ENCODE peak calls at places on chromosomes 12 and 14, in six cellular contexts. One of them, this sample, is unnamed.

GRCh38 chr14:100677925-100678765 is 48.5 kb upstream of the DLK1 start:
- DNase-seq in T-helper 9 cell: no peak
- DNase-seq in stimulated activated CD8-positive, alpha-beta memory T cell treated with anti-CD3 and anti-CD28 coated beads, Interleukin-15, amount 100 ng/mL, for 24 hours: no peak
- DNase-seq in cardiac fibroblast: no peak
- DNase-seq in DMS79: peak
- DNase-seq in mesothelial cell of epicardium: peak
- DNase-seq in this sample: peak

GRCh38 chr12:29863665-29864064 is 79.9 kb upstream of the TMTC1 start:
- DNase-seq in T-helper 9 cell: no peak
- DNase-seq in stimulated activated CD8-positive, alpha-beta memory T cell treated with anti-CD3 and anti-CD28 coated beads, Interleukin-15, amount 100 ng/mL, for 24 hours: no peak
- DNase-seq in cardiac fibroblast: no peak
- DNase-seq in DMS79: no peak
- DNase-seq in mesothelial cell of epicardium: no peak
- DNase-seq in this sample: no peak

GRCh38 chr12:7093486-7093885 is 1.2 kb upstream of the C1R start:
- DNase-seq in T-helper 9 cell: no peak
- DNase-seq in stimulated activated CD8-positive, alpha-beta memory T cell treated with anti-CD3 and anti-CD28 coated beads, Interleukin-15, amount 100 ng/mL, for 24 hours: no peak
- DNase-seq in cardiac fibroblast: no peak
- DNase-seq in DMS79: no peak
- DNase-seq in mesothelial cell of epicardium: no peak
- DNase-seq in this sample: peak

GRCh38 chr14:101372894-101373640 is 188.2 kb upstream of the DIO3 start:
- DNase-seq in T-helper 9 cell: no peak
- DNase-seq in stimulated activated CD8-positive, alpha-beta memory T cell treated with anti-CD3 and anti-CD28 coated beads, Interleukin-15, amount 100 ng/mL, for 24 hours: no peak
- DNase-seq in cardiac fibroblast: no peak
- DNase-seq in DMS79: no peak
- DNase-seq in mesothelial cell of epicardium: no peak
- DNase-seq in this sample: no peak

GRCh38 chr12:52313461-52313860 is 7.7 kb downstream of the KRT83 start:
- DNase-seq in T-helper 9 cell: no peak
- DNase-seq in stimulated activated CD8-positive, alpha-beta memory T cell treated with anti-CD3 and anti-CD28 coated beads, Interleukin-15, amount 100 ng/mL, for 24 hours: no peak
- DNase-seq in cardiac fibroblast: no peak
- DNase-seq in DMS79: no peak
- DNase-seq in mesothelial cell of epicardium: no peak
- DNase-seq in this sample: no peak

GRCh38 chr12:94261119-94261518 is 112.7 kb downstream of the PLXNC1 start:
- DNase-seq in T-helper 9 cell: no peak
- DNase-seq in stimulated activated CD8-positive, alpha-beta memory T cell treated with anti-CD3 and anti-CD28 coated beads, Interleukin-15, amount 100 ng/mL, for 24 hours: no peak
- DNase-seq in cardiac fibroblast: no peak
- DNase-seq in DMS79: no peak
- DNase-seq in mesothelial cell of epicardium: no peak
- DNase-seq in this sample: no peak

GRCh38 chr12:120978296-120979219 is at the start of gene HNF1A:
- DNase-seq in T-helper 9 cell: no peak
- DNase-seq in stimulated activated CD8-positive, alpha-beta memory T cell treated with anti-CD3 and anti-CD28 coated beads, Interleukin-15, amount 100 ng/mL, for 24 hours: no peak
- DNase-seq in cardiac fibroblast: no peak
- DNase-seq in DMS79: no peak
- DNase-seq in mesothelial cell of epicardium: no peak
- DNase-seq in this sample: no peak

GRCh38 chr12:120119395-120119973 is 2.9 kb upstream of the RAB35 start:
- DNase-seq in T-helper 9 cell: no peak
- DNase-seq in stimulated activated CD8-positive, alpha-beta memory T cell treated with anti-CD3 and anti-CD28 coated beads, Interleukin-15, amount 100 ng/mL, for 24 hours: no peak
- DNase-seq in cardiac fibroblast: peak
- DNase-seq in DMS79: no peak
- DNase-seq in mesothelial cell of epicardium: no peak
- DNase-seq in this sample: peak

GRCh38 chr12:29158364-29158763 is 9.3 kb downstream of the FAR2 start:
- DNase-seq in T-helper 9 cell: no peak
- DNase-seq in stimulated activated CD8-positive, alpha-beta memory T cell treated with anti-CD3 and anti-CD28 coated beads, Interleukin-15, amount 100 ng/mL, for 24 hours: no peak
- DNase-seq in cardiac fibroblast: no peak
- DNase-seq in DMS79: no peak
- DNase-seq in mesothelial cell of epicardium: no peak
- DNase-seq in this sample: no peak

GRCh38 chr12:132205271-132206092 is 61.2 kb downstream of the NOC4L start:
- DNase-seq in T-helper 9 cell: no peak
- DNase-seq in stimulated activated CD8-positive, alpha-beta memory T cell treated with anti-CD3 and anti-CD28 coated beads, Interleukin-15, amount 100 ng/mL, for 24 hours: no peak
- DNase-seq in cardiac fibroblast: no peak
- DNase-seq in DMS79: no peak
- DNase-seq in mesothelial cell of epicardium: no peak
- DNase-seq in this sample: no peak

GRCh38 chr14:82075566-82075965 is 541.9 kb upstream of the SEL1L start:
- DNase-seq in T-helper 9 cell: no peak
- DNase-seq in stimulated activated CD8-positive, alpha-beta memory T cell treated with anti-CD3 and anti-CD28 coated beads, Interleukin-15, amount 100 ng/mL, for 24 hours: no peak
- DNase-seq in cardiac fibroblast: peak
- DNase-seq in DMS79: no peak
- DNase-seq in mesothelial cell of epicardium: peak
- DNase-seq in this sample: no peak

GRCh38 chr14:104349950-104350349 is 211.6 kb downstream of the KIF26A start:
- DNase-seq in T-helper 9 cell: no peak
- DNase-seq in stimulated activated CD8-positive, alpha-beta memory T cell treated with anti-CD3 and anti-CD28 coated beads, Interleukin-15, amount 100 ng/mL, for 24 hours: no peak
- DNase-seq in cardiac fibroblast: no peak
- DNase-seq in DMS79: no peak
- DNase-seq in mesothelial cell of epicardium: no peak
- DNase-seq in this sample: no peak

GRCh38 chr12:48567731-48568130 is 2.1 kb downstream of the LALBA start:
- DNase-seq in T-helper 9 cell: no peak
- DNase-seq in stimulated activated CD8-positive, alpha-beta memory T cell treated with anti-CD3 and anti-CD28 coated beads, Interleukin-15, amount 100 ng/mL, for 24 hours: no peak
- DNase-seq in cardiac fibroblast: no peak
- DNase-seq in DMS79: no peak
- DNase-seq in mesothelial cell of epicardium: no peak
- DNase-seq in this sample: no peak

GRCh38 chr14:69259531-69260245 is at the start of gene GALNT16:
- DNase-seq in T-helper 9 cell: no peak
- DNase-seq in stimulated activated CD8-positive, alpha-beta memory T cell treated with anti-CD3 and anti-CD28 coated beads, Interleukin-15, amount 100 ng/mL, for 24 hours: no peak
- DNase-seq in cardiac fibroblast: peak
- DNase-seq in DMS79: peak
- DNase-seq in mesothelial cell of epicardium: peak
- DNase-seq in this sample: no peak

GRCh38 chr12:49198431-49199155 is 9.7 kb upstream of the TUBA1A start:
- DNase-seq in T-helper 9 cell: no peak
- DNase-seq in stimulated activated CD8-positive, alpha-beta memory T cell treated with anti-CD3 and anti-CD28 coated beads, Interleukin-15, amount 100 ng/mL, for 24 hours: no peak
- DNase-seq in cardiac fibroblast: peak
- DNase-seq in DMS79: no peak
- DNase-seq in mesothelial cell of epicardium: no peak
- DNase-seq in this sample: peak

GRCh38 chr12:6869049-6870021 is 2.0 kb downstream of the TPI1 start:
- DNase-seq in T-helper 9 cell: peak
- DNase-seq in stimulated activated CD8-positive, alpha-beta memory T cell treated with anti-CD3 and anti-CD28 coated beads, Interleukin-15, amount 100 ng/mL, for 24 hours: peak
- DNase-seq in cardiac fibroblast: peak
- DNase-seq in DMS79: peak
- DNase-seq in mesothelial cell of epicardium: peak
- DNase-seq in this sample: peak

GRCh38 chr12:117447665-117448366 is 86.4 kb upstream of the NOS1 start:
- DNase-seq in T-helper 9 cell: no peak
- DNase-seq in stimulated activated CD8-positive, alpha-beta memory T cell treated with anti-CD3 and anti-CD28 coated beads, Interleukin-15, amount 100 ng/mL, for 24 hours: no peak
- DNase-seq in cardiac fibroblast: no peak
- DNase-seq in DMS79: no peak
- DNase-seq in mesothelial cell of epicardium: no peak
- DNase-seq in this sample: no peak

GRCh38 chr12:20415013-20415412 is 46.7 kb downstream of the PDE3A start:
- DNase-seq in T-helper 9 cell: no peak
- DNase-seq in stimulated activated CD8-positive, alpha-beta memory T cell treated with anti-CD3 and anti-CD28 coated beads, Interleukin-15, amount 100 ng/mL, for 24 hours: no peak
- DNase-seq in cardiac fibroblast: peak
- DNase-seq in DMS79: no peak
- DNase-seq in mesothelial cell of epicardium: no peak
- DNase-seq in this sample: peak

GRCh38 chr14:104677506-104678332 is 11.7 kb upstream of the INF2 start:
- DNase-seq in T-helper 9 cell: peak
- DNase-seq in stimulated activated CD8-positive, alpha-beta memory T cell treated with anti-CD3 and anti-CD28 coated beads, Interleukin-15, amount 100 ng/mL, for 24 hours: peak
- DNase-seq in cardiac fibroblast: peak
- DNase-seq in DMS79: peak
- DNase-seq in mesothelial cell of epicardium: no peak
- DNase-seq in this sample: peak

GRCh38 chr12:6745751-6746525 is 7.0 kb downstream of the MLF2 start:
- DNase-seq in T-helper 9 cell: no peak
- DNase-seq in stimulated activated CD8-positive, alpha-beta memory T cell treated with anti-CD3 and anti-CD28 coated beads, Interleukin-15, amount 100 ng/mL, for 24 hours: no peak
- DNase-seq in cardiac fibroblast: peak
- DNase-seq in DMS79: no peak
- DNase-seq in mesothelial cell of epicardium: no peak
- DNase-seq in this sample: peak

GRCh38 chr14:69328765-69329164 is 68.8 kb downstream of the GALNT16 start:
- DNase-seq in T-helper 9 cell: no peak
- DNase-seq in stimulated activated CD8-positive, alpha-beta memory T cell treated with anti-CD3 and anti-CD28 coated beads, Interleukin-15, amount 100 ng/mL, for 24 hours: no peak
- DNase-seq in cardiac fibroblast: no peak
- DNase-seq in DMS79: no peak
- DNase-seq in mesothelial cell of epicardium: no peak
- DNase-seq in this sample: no peak

GRCh38 chr12:49730568-49731101 is 10.7 kb upstream of the TMBIM6 start:
- DNase-seq in T-helper 9 cell: no peak
- DNase-seq in stimulated activated CD8-positive, alpha-beta memory T cell treated with anti-CD3 and anti-CD28 coated beads, Interleukin-15, amount 100 ng/mL, for 24 hours: no peak
- DNase-seq in cardiac fibroblast: peak
- DNase-seq in DMS79: no peak
- DNase-seq in mesothelial cell of epicardium: no peak
- DNase-seq in this sample: peak

GRCh38 chr14:72892103-72892878 is 1.6 kb downstream of the DPF3 start:
- DNase-seq in T-helper 9 cell: no peak
- DNase-seq in stimulated activated CD8-positive, alpha-beta memory T cell treated with anti-CD3 and anti-CD28 coated beads, Interleukin-15, amount 100 ng/mL, for 24 hours: no peak
- DNase-seq in cardiac fibroblast: peak
- DNase-seq in DMS79: peak
- DNase-seq in mesothelial cell of epicardium: no peak
- DNase-seq in this sample: peak

GRCh38 chr14:75422169-75422568 is 5.7 kb upstream of the JDP2 start:
- DNase-seq in T-helper 9 cell: no peak
- DNase-seq in stimulated activated CD8-positive, alpha-beta memory T cell treated with anti-CD3 and anti-CD28 coated beads, Interleukin-15, amount 100 ng/mL, for 24 hours: no peak
- DNase-seq in cardiac fibroblast: peak
- DNase-seq in DMS79: no peak
- DNase-seq in mesothelial cell of epicardium: no peak
- DNase-seq in this sample: peak

GRCh38 chr12:105935981-105936380 is 202.8 kb downstream of the NUAK1 start:
- DNase-seq in T-helper 9 cell: no peak
- DNase-seq in stimulated activated CD8-positive, alpha-beta memory T cell treated with anti-CD3 and anti-CD28 coated beads, Interleukin-15, amount 100 ng/mL, for 24 hours: no peak
- DNase-seq in cardiac fibroblast: peak
- DNase-seq in DMS79: no peak
- DNase-seq in mesothelial cell of epicardium: no peak
- DNase-seq in this sample: no peak

GRCh38 chr12:51449569-51450246 is 25.1 kb downstream of the SLC4A8 start:
- DNase-seq in T-helper 9 cell: no peak
- DNase-seq in stimulated activated CD8-positive, alpha-beta memory T cell treated with anti-CD3 and anti-CD28 coated beads, Interleukin-15, amount 100 ng/mL, for 24 hours: no peak
- DNase-seq in cardiac fibroblast: no peak
- DNase-seq in DMS79: no peak
- DNase-seq in mesothelial cell of epicardium: no peak
- DNase-seq in this sample: peak

GRCh38 chr12:24728366-24728765 is 220.5 kb downstream of the BCAT1 start:
- DNase-seq in T-helper 9 cell: no peak
- DNase-seq in stimulated activated CD8-positive, alpha-beta memory T cell treated with anti-CD3 and anti-CD28 coated beads, Interleukin-15, amount 100 ng/mL, for 24 hours: no peak
- DNase-seq in cardiac fibroblast: peak
- DNase-seq in DMS79: no peak
- DNase-seq in mesothelial cell of epicardium: no peak
- DNase-seq in this sample: peak

GRCh38 chr12:104596128-104596799 is 139.5 kb downstream of the CHST11 start:
- DNase-seq in T-helper 9 cell: no peak
- DNase-seq in stimulated activated CD8-positive, alpha-beta memory T cell treated with anti-CD3 and anti-CD28 coated beads, Interleukin-15, amount 100 ng/mL, for 24 hours: no peak
- DNase-seq in cardiac fibroblast: peak
- DNase-seq in DMS79: no peak
- DNase-seq in mesothelial cell of epicardium: no peak
- DNase-seq in this sample: peak

GRCh38 chr14:22849212-22849819 is 12.9 kb downstream of the MMP14 start:
- DNase-seq in T-helper 9 cell: no peak
- DNase-seq in stimulated activated CD8-positive, alpha-beta memory T cell treated with anti-CD3 and anti-CD28 coated beads, Interleukin-15, amount 100 ng/mL, for 24 hours: no peak
- DNase-seq in cardiac fibroblast: peak
- DNase-seq in DMS79: no peak
- DNase-seq in mesothelial cell of epicardium: no peak
- DNase-seq in this sample: peak

GRCh38 chr14:37403656-37404055 is 191.4 kb downstream of the FOXA1 start:
- DNase-seq in T-helper 9 cell: no peak
- DNase-seq in stimulated activated CD8-positive, alpha-beta memory T cell treated with anti-CD3 and anti-CD28 coated beads, Interleukin-15, amount 100 ng/mL, for 24 hours: no peak
- DNase-seq in cardiac fibroblast: no peak
- DNase-seq in DMS79: no peak
- DNase-seq in mesothelial cell of epicardium: no peak
- DNase-seq in this sample: no peak

GRCh38 chr14:50083467-50084337 is 32.7 kb downstream of the VCPKMT start:
- DNase-seq in T-helper 9 cell: peak
- DNase-seq in stimulated activated CD8-positive, alpha-beta memory T cell treated with anti-CD3 and anti-CD28 coated beads, Interleukin-15, amount 100 ng/mL, for 24 hours: no peak
- DNase-seq in cardiac fibroblast: no peak
- DNase-seq in DMS79: no peak
- DNase-seq in mesothelial cell of epicardium: no peak
- DNase-seq in this sample: no peak

GRCh38 chr12:51218607-51219161 is 822 bp upstream of the POU6F1 start:
- DNase-seq in T-helper 9 cell: no peak
- DNase-seq in stimulated activated CD8-positive, alpha-beta memory T cell treated with anti-CD3 and anti-CD28 coated beads, Interleukin-15, amount 100 ng/mL, for 24 hours: no peak
- DNase-seq in cardiac fibroblast: no peak
- DNase-seq in DMS79: no peak
- DNase-seq in mesothelial cell of epicardium: no peak
- DNase-seq in this sample: no peak